ENCODE peak calls at places on chromosome 20, in seven cellular contexts. O is CD4-positive, alpha-beta T cell; F is endothelial cell; W is T-helper 1 cell; B is NCI-H446 treated with DMSO at 0.1 percent for 48 hours; P is ELR; V is memory B cell. Z is an unnamed sample.

GRCh38 chr20:53611449-53611894 is 17.8 kb upstream of the ZNF217 start:
- DNase-seq in O (no peak), F (no peak), W (no peak), B (no peak), P (peak; percentile 99), V (no peak), Z (peak; percentile 82)

GRCh38 chr20:14049111-14049510 is 53.8 kb downstream of the MACROD2 start:
- DNase-seq in O (no peak), F (no peak), W (no peak), B (no peak), P (no peak), V (no peak), Z (no peak)

GRCh38 chr20:34431168-34431567 is 68.1 kb downstream of the ITCH start:
- DNase-seq in O (no peak), F (no peak), W (no peak), B (no peak), P (no peak), V (no peak), Z (no peak)

GRCh38 chr20:19973920-19974620 is 43.1 kb upstream of the NAA20 start:
- DNase-seq in O (no peak), F (no peak), W (no peak), B (no peak), P (peak; percentile 50), V (no peak), Z (no peak)

GRCh38 chr20:24646331-24646730 is 176.9 kb downstream of the SYNDIG1 start:
- DNase-seq in O (no peak), F (no peak), W (no peak), B (no peak), P (no peak), V (no peak), Z (no peak)

GRCh38 chr20:36506253-36506652 is 35.1 kb upstream of the MYL9 start:
- DNase-seq in O (no peak), F (no peak), W (no peak), B (no peak), P (peak; percentile 56), V (no peak), Z (no peak)

GRCh38 chr20:37669062-37669772 is 24.6 kb upstream of the CTNNBL1 start:
- DNase-seq in O (no peak), F (no peak), W (no peak), B (no peak), P (peak; percentile 83), V (no peak), Z (no peak)

GRCh38 chr20:62010551-62011402 is 54.9 kb downstream of the TAF4 start:
- DNase-seq in O (peak; percentile 58), F (peak; percentile 65), W (peak; percentile 50), B (no peak), P (peak; percentile 69), V (peak; percentile 59), Z (peak; percentile 7)

GRCh38 chr20:33821270-33821836 is 10.2 kb downstream of the CHMP4B start:
- DNase-seq in O (no peak), F (no peak), W (no peak), B (no peak), P (no peak), V (no peak), Z (no peak)

Z was measured in GM12878.